ENCODE peak calls at places on chromosomes 11 and 22, in ten cellular contexts. One of them, this sample, is unnamed.

GRCh38 chr22:37749831-37750595 is 53.2 kb downstream of the TRIOBP start:
- DNase-seq in hypothalamus: no peak
- DNase-seq in Right ventricle myocardium inferior: peak; percentile 71
- DNase-seq in fibroblast of lung: peak; percentile 67
- DNase-seq in stimulated activated CD8-positive, alpha-beta memory T cell treated with anti-CD3 and anti-CD28 coated beads, Interleukin-4, amount 100 ng/mL, for 24 hours: no peak
- DNase-seq in germinal center: no peak
- DNase-seq in EH: peak; percentile 81
- DNase-seq in H7: no peak
- DNase-seq in GM23248: peak; percentile 86
- DNase-seq in iris pigment epithelial cell: peak; percentile 81
- DNase-seq in this sample: peak; percentile 65

GRCh38 chr22:46457502-46458488 is 79.6 kb downstream of the CELSR1 start:
- DNase-seq in hypothalamus: no peak
- DNase-seq in Right ventricle myocardium inferior: no peak
- DNase-seq in fibroblast of lung: no peak
- DNase-seq in stimulated activated CD8-positive, alpha-beta memory T cell treated with anti-CD3 and anti-CD28 coated beads, Interleukin-4, amount 100 ng/mL, for 24 hours: no peak
- DNase-seq in germinal center: no peak
- DNase-seq in EH: peak; percentile 93
- DNase-seq in H7: peak; percentile 46
- DNase-seq in GM23248: peak; percentile 60
- DNase-seq in iris pigment epithelial cell: peak; percentile 44
- DNase-seq in this sample: no peak

GRCh38 chr11:121274332-121274991 is 18.1 kb upstream of the SC5D start:
- DNase-seq in hypothalamus: no peak
- DNase-seq in Right ventricle myocardium inferior: no peak
- DNase-seq in fibroblast of lung: no peak
- DNase-seq in stimulated activated CD8-positive, alpha-beta memory T cell treated with anti-CD3 and anti-CD28 coated beads, Interleukin-4, amount 100 ng/mL, for 24 hours: no peak
- DNase-seq in germinal center: no peak
- DNase-seq in EH: no peak
- DNase-seq in H7: no peak
- DNase-seq in GM23248: no peak
- DNase-seq in iris pigment epithelial cell: no peak
- DNase-seq in this sample: no peak

GRCh38 chr11:47078751-47079524 is 97.7 kb downstream of the ARFGAP2 start:
- DNase-seq in hypothalamus: no peak
- DNase-seq in Right ventricle myocardium inferior: no peak
- DNase-seq in fibroblast of lung: no peak
- DNase-seq in stimulated activated CD8-positive, alpha-beta memory T cell treated with anti-CD3 and anti-CD28 coated beads, Interleukin-4, amount 100 ng/mL, for 24 hours: no peak
- DNase-seq in germinal center: no peak
- DNase-seq in EH: peak; percentile 34
- DNase-seq in H7: no peak
- DNase-seq in GM23248: peak; percentile 11
- DNase-seq in iris pigment epithelial cell: peak; percentile 58
- DNase-seq in this sample: peak; percentile 20

GRCh38 chr11:109853156-109853776 is 239.9 kb upstream of the ZC3H12C start:
- DNase-seq in hypothalamus: no peak
- DNase-seq in Right ventricle myocardium inferior: no peak
- DNase-seq in fibroblast of lung: peak; percentile 91
- DNase-seq in stimulated activated CD8-positive, alpha-beta memory T cell treated with anti-CD3 and anti-CD28 coated beads, Interleukin-4, amount 100 ng/mL, for 24 hours: no peak
- DNase-seq in germinal center: peak; percentile 2
- DNase-seq in EH: peak; percentile 58
- DNase-seq in H7: no peak
- DNase-seq in GM23248: peak; percentile 76
- DNase-seq in iris pigment epithelial cell: peak; percentile 86
- DNase-seq in this sample: peak; percentile 68

GRCh38 chr22:27100789-27101188 is 443.4 kb downstream of the MIAT start:
- DNase-seq in hypothalamus: no peak
- DNase-seq in Right ventricle myocardium inferior: no peak
- DNase-seq in fibroblast of lung: no peak
- DNase-seq in stimulated activated CD8-positive, alpha-beta memory T cell treated with anti-CD3 and anti-CD28 coated beads, Interleukin-4, amount 100 ng/mL, for 24 hours: no peak
- DNase-seq in germinal center: no peak
- DNase-seq in EH: peak; percentile 64
- DNase-seq in H7: peak; percentile 84
- DNase-seq in GM23248: peak; percentile 69
- DNase-seq in iris pigment epithelial cell: peak; percentile 58
- DNase-seq in this sample: no peak

GRCh38 chr11:567036-567628 is 6.4 kb downstream of the RASSF7 start:
- DNase-seq in hypothalamus: no peak
- DNase-seq in Right ventricle myocardium inferior: no peak
- DNase-seq in fibroblast of lung: no peak
- DNase-seq in stimulated activated CD8-positive, alpha-beta memory T cell treated with anti-CD3 and anti-CD28 coated beads, Interleukin-4, amount 100 ng/mL, for 24 hours: no peak
- DNase-seq in germinal center: no peak
- DNase-seq in EH: no peak
- DNase-seq in H7: no peak
- DNase-seq in GM23248: no peak
- DNase-seq in iris pigment epithelial cell: no peak
- DNase-seq in this sample: no peak

GRCh38 chr22:49216579-49216978 is 611.1 kb downstream of the BRD1 start:
- DNase-seq in hypothalamus: no peak
- DNase-seq in Right ventricle myocardium inferior: peak; percentile 39
- DNase-seq in fibroblast of lung: no peak
- DNase-seq in stimulated activated CD8-positive, alpha-beta memory T cell treated with anti-CD3 and anti-CD28 coated beads, Interleukin-4, amount 100 ng/mL, for 24 hours: no peak
- DNase-seq in germinal center: no peak
- DNase-seq in EH: no peak
- DNase-seq in H7: no peak
- DNase-seq in GM23248: no peak
- DNase-seq in iris pigment epithelial cell: no peak
- DNase-seq in this sample: no peak

GRCh38 chr22:45290410-45290936 is 5.7 kb downstream of the UPK3A start:
- DNase-seq in hypothalamus: no peak
- DNase-seq in Right ventricle myocardium inferior: peak; percentile 59
- DNase-seq in fibroblast of lung: peak; percentile 64
- DNase-seq in stimulated activated CD8-positive, alpha-beta memory T cell treated with anti-CD3 and anti-CD28 coated beads, Interleukin-4, amount 100 ng/mL, for 24 hours: no peak
- DNase-seq in germinal center: no peak
- DNase-seq in EH: peak; percentile 90
- DNase-seq in H7: peak; percentile 63
- DNase-seq in GM23248: peak; percentile 88
- DNase-seq in iris pigment epithelial cell: peak; percentile 84
- DNase-seq in this sample: peak; percentile 84

GRCh38 chr11:26573896-26574295 is 1.8 kb upstream of the MUC15 start:
- DNase-seq in hypothalamus: no peak
- DNase-seq in Right ventricle myocardium inferior: no peak
- DNase-seq in fibroblast of lung: no peak
- DNase-seq in stimulated activated CD8-positive, alpha-beta memory T cell treated with anti-CD3 and anti-CD28 coated beads, Interleukin-4, amount 100 ng/mL, for 24 hours: no peak
- DNase-seq in germinal center: no peak
- DNase-seq in EH: no peak
- DNase-seq in H7: no peak
- DNase-seq in GM23248: no peak
- DNase-seq in iris pigment epithelial cell: no peak
- DNase-seq in this sample: no peak

GRCh38 chr11:69435161-69435990 is 46.1 kb upstream of the LINC01488 start:
- DNase-seq in hypothalamus: no peak
- DNase-seq in Right ventricle myocardium inferior: no peak
- DNase-seq in fibroblast of lung: no peak
- DNase-seq in stimulated activated CD8-positive, alpha-beta memory T cell treated with anti-CD3 and anti-CD28 coated beads, Interleukin-4, amount 100 ng/mL, for 24 hours: no peak
- DNase-seq in germinal center: no peak
- DNase-seq in EH: peak; percentile 52
- DNase-seq in H7: peak; percentile 74
- DNase-seq in GM23248: no peak
- DNase-seq in iris pigment epithelial cell: no peak
- DNase-seq in this sample: peak; percentile 38

GRCh38 chr11:102346456-102346747 is 612 bp upstream of the BIRC2 start:
- DNase-seq in hypothalamus: no peak
- DNase-seq in Right ventricle myocardium inferior: no peak
- DNase-seq in fibroblast of lung: no peak
- DNase-seq in stimulated activated CD8-positive, alpha-beta memory T cell treated with anti-CD3 and anti-CD28 coated beads, Interleukin-4, amount 100 ng/mL, for 24 hours: no peak
- DNase-seq in germinal center: no peak
- DNase-seq in EH: no peak
- DNase-seq in H7: no peak
- DNase-seq in GM23248: no peak
- DNase-seq in iris pigment epithelial cell: peak; percentile 62
- DNase-seq in this sample: no peak

GRCh38 chr22:22069450-22070370 is 87.1 kb upstream of the TOP3B start:
- DNase-seq in hypothalamus: no peak
- DNase-seq in Right ventricle myocardium inferior: no peak
- DNase-seq in fibroblast of lung: no peak
- DNase-seq in stimulated activated CD8-positive, alpha-beta memory T cell treated with anti-CD3 and anti-CD28 coated beads, Interleukin-4, amount 100 ng/mL, for 24 hours: no peak
- DNase-seq in germinal center: no peak
- DNase-seq in EH: no peak
- DNase-seq in H7: no peak
- DNase-seq in GM23248: no peak
- DNase-seq in iris pigment epithelial cell: no peak
- DNase-seq in this sample: no peak

GRCh38 chr11:106503901-106504300 is 426.4 kb downstream of the AASDHPPT start:
- DNase-seq in hypothalamus: no peak
- DNase-seq in Right ventricle myocardium inferior: no peak
- DNase-seq in fibroblast of lung: no peak
- DNase-seq in stimulated activated CD8-positive, alpha-beta memory T cell treated with anti-CD3 and anti-CD28 coated beads, Interleukin-4, amount 100 ng/mL, for 24 hours: no peak
- DNase-seq in germinal center: no peak
- DNase-seq in EH: no peak
- DNase-seq in H7: no peak
- DNase-seq in GM23248: no peak
- DNase-seq in iris pigment epithelial cell: peak; percentile 45
- DNase-seq in this sample: no peak

GRCh38 chr11:100543386-100543785 is 143.7 kb upstream of the ARHGAP42 start:
- DNase-seq in hypothalamus: no peak
- DNase-seq in Right ventricle myocardium inferior: no peak
- DNase-seq in fibroblast of lung: no peak
- DNase-seq in stimulated activated CD8-positive, alpha-beta memory T cell treated with anti-CD3 and anti-CD28 coated beads, Interleukin-4, amount 100 ng/mL, for 24 hours: no peak
- DNase-seq in germinal center: no peak
- DNase-seq in EH: no peak
- DNase-seq in H7: no peak
- DNase-seq in GM23248: no peak
- DNase-seq in iris pigment epithelial cell: no peak
- DNase-seq in this sample: no peak

GRCh38 chr11:83681045-83681781 is 395.0 kb upstream of the CCDC90B start:
- DNase-seq in hypothalamus: no peak
- DNase-seq in Right ventricle myocardium inferior: no peak
- DNase-seq in fibroblast of lung: no peak
- DNase-seq in stimulated activated CD8-positive, alpha-beta memory T cell treated with anti-CD3 and anti-CD28 coated beads, Interleukin-4, amount 100 ng/mL, for 24 hours: no peak
- DNase-seq in germinal center: peak; percentile 10
- DNase-seq in EH: no peak
- DNase-seq in H7: no peak
- DNase-seq in GM23248: peak; percentile 58
- DNase-seq in iris pigment epithelial cell: no peak
- DNase-seq in this sample: no peak

GRCh38 chr22:22558972-22559603 is at the start of gene PRAME:
- DNase-seq in hypothalamus: peak; percentile 8
- DNase-seq in Right ventricle myocardium inferior: peak; percentile 69
- DNase-seq in fibroblast of lung: peak; percentile 22
- DNase-seq in stimulated activated CD8-positive, alpha-beta memory T cell treated with anti-CD3 and anti-CD28 coated beads, Interleukin-4, amount 100 ng/mL, for 24 hours: peak; percentile 72
- DNase-seq in germinal center: peak; percentile 88
- DNase-seq in EH: peak; percentile 29
- DNase-seq in H7: peak; percentile 89
- DNase-seq in GM23248: peak; percentile 61
- DNase-seq in iris pigment epithelial cell: peak; percentile 55
- DNase-seq in this sample: no peak

GRCh38 chr11:12529793-12530192 is 144.4 kb upstream of the TEAD1 start:
- DNase-seq in hypothalamus: no peak
- DNase-seq in Right ventricle myocardium inferior: no peak
- DNase-seq in fibroblast of lung: peak; percentile 72
- DNase-seq in stimulated activated CD8-positive, alpha-beta memory T cell treated with anti-CD3 and anti-CD28 coated beads, Interleukin-4, amount 100 ng/mL, for 24 hours: no peak
- DNase-seq in germinal center: no peak
- DNase-seq in EH: peak; percentile 42
- DNase-seq in H7: no peak
- DNase-seq in GM23248: peak; percentile 54
- DNase-seq in iris pigment epithelial cell: peak; percentile 53
- DNase-seq in this sample: peak; percentile 59

GRCh38 chr11:58933661-58934060 is 5.6 kb upstream of the GLYATL1 start:
- DNase-seq in hypothalamus: no peak
- DNase-seq in Right ventricle myocardium inferior: no peak
- DNase-seq in fibroblast of lung: no peak
- DNase-seq in stimulated activated CD8-positive, alpha-beta memory T cell treated with anti-CD3 and anti-CD28 coated beads, Interleukin-4, amount 100 ng/mL, for 24 hours: no peak
- DNase-seq in germinal center: no peak
- DNase-seq in EH: no peak
- DNase-seq in H7: no peak
- DNase-seq in GM23248: no peak
- DNase-seq in iris pigment epithelial cell: no peak
- DNase-seq in this sample: no peak

GRCh38 chr11:119446434-119446833 is 23.5 kb upstream of the THY1 start:
- DNase-seq in hypothalamus: no peak
- DNase-seq in Right ventricle myocardium inferior: no peak
- DNase-seq in fibroblast of lung: no peak
- DNase-seq in stimulated activated CD8-positive, alpha-beta memory T cell treated with anti-CD3 and anti-CD28 coated beads, Interleukin-4, amount 100 ng/mL, for 24 hours: no peak
- DNase-seq in germinal center: no peak
- DNase-seq in EH: peak; percentile 19
- DNase-seq in H7: no peak
- DNase-seq in GM23248: no peak
- DNase-seq in iris pigment epithelial cell: no peak
- DNase-seq in this sample: no peak

GRCh38 chr11:120210651-120211521 is at the start of gene OAF:
- DNase-seq in hypothalamus: peak; percentile 45
- DNase-seq in Right ventricle myocardium inferior: peak; percentile 89
- DNase-seq in fibroblast of lung: peak; percentile 90
- DNase-seq in stimulated activated CD8-positive, alpha-beta memory T cell treated with anti-CD3 and anti-CD28 coated beads, Interleukin-4, amount 100 ng/mL, for 24 hours: peak; percentile 47
- DNase-seq in germinal center: peak; percentile 79
- DNase-seq in EH: peak; percentile 90
- DNase-seq in H7: peak; percentile 96
- DNase-seq in GM23248: peak; percentile 90
- DNase-seq in iris pigment epithelial cell: peak; percentile 85
- DNase-seq in this sample: peak; percentile 78

GRCh38 chr22:33129621-33130020 is 71.4 kb upstream of the SYN3 start:
- DNase-seq in hypothalamus: no peak
- DNase-seq in Right ventricle myocardium inferior: no peak
- DNase-seq in fibroblast of lung: no peak
- DNase-seq in stimulated activated CD8-positive, alpha-beta memory T cell treated with anti-CD3 and anti-CD28 coated beads, Interleukin-4, amount 100 ng/mL, for 24 hours: no peak
- DNase-seq in germinal center: no peak
- DNase-seq in EH: no peak
- DNase-seq in H7: no peak
- DNase-seq in GM23248: no peak
- DNase-seq in iris pigment epithelial cell: no peak
- DNase-seq in this sample: no peak

GRCh38 chr11:98455500-98456186 is 565.1 kb upstream of the CNTN5 start:
- DNase-seq in hypothalamus: no peak
- DNase-seq in Right ventricle myocardium inferior: peak; percentile 22
- DNase-seq in fibroblast of lung: no peak
- DNase-seq in stimulated activated CD8-positive, alpha-beta memory T cell treated with anti-CD3 and anti-CD28 coated beads, Interleukin-4, amount 100 ng/mL, for 24 hours: no peak
- DNase-seq in germinal center: no peak
- DNase-seq in EH: no peak
- DNase-seq in H7: peak; percentile 41
- DNase-seq in GM23248: no peak
- DNase-seq in iris pigment epithelial cell: no peak
- DNase-seq in this sample: no peak

GRCh38 chr22:36887164-36887563 is 26.3 kb upstream of the CSF2RB start:
- DNase-seq in hypothalamus: no peak
- DNase-seq in Right ventricle myocardium inferior: no peak
- DNase-seq in fibroblast of lung: no peak
- DNase-seq in stimulated activated CD8-positive, alpha-beta memory T cell treated with anti-CD3 and anti-CD28 coated beads, Interleukin-4, amount 100 ng/mL, for 24 hours: no peak
- DNase-seq in germinal center: no peak
- DNase-seq in EH: no peak
- DNase-seq in H7: no peak
- DNase-seq in GM23248: no peak
- DNase-seq in iris pigment epithelial cell: no peak
- DNase-seq in this sample: no peak

GRCh38 chr11:107928767-107929507 is 689 bp downstream of the RAB39A start:
- DNase-seq in hypothalamus: peak; percentile 45
- DNase-seq in Right ventricle myocardium inferior: no peak
- DNase-seq in fibroblast of lung: no peak
- DNase-seq in stimulated activated CD8-positive, alpha-beta memory T cell treated with anti-CD3 and anti-CD28 coated beads, Interleukin-4, amount 100 ng/mL, for 24 hours: no peak
- DNase-seq in germinal center: peak; percentile 63
- DNase-seq in EH: no peak
- DNase-seq in H7: peak; percentile 80
- DNase-seq in GM23248: no peak
- DNase-seq in iris pigment epithelial cell: no peak
- DNase-seq in this sample: no peak

GRCh38 chr22:39932918-39933649 is 27.1 kb upstream of the TMA7B start:
- DNase-seq in hypothalamus: no peak
- DNase-seq in Right ventricle myocardium inferior: no peak
- DNase-seq in fibroblast of lung: no peak
- DNase-seq in stimulated activated CD8-positive, alpha-beta memory T cell treated with anti-CD3 and anti-CD28 coated beads, Interleukin-4, amount 100 ng/mL, for 24 hours: peak; percentile 41
- DNase-seq in germinal center: peak; percentile 56
- DNase-seq in EH: peak; percentile 36
- DNase-seq in H7: peak; percentile 86
- DNase-seq in GM23248: peak; percentile 36
- DNase-seq in iris pigment epithelial cell: peak; percentile 27
- DNase-seq in this sample: no peak

GRCh38 chr22:20002098-20002497 is 14.5 kb downstream of the ARVCF start:
- DNase-seq in hypothalamus: no peak
- DNase-seq in Right ventricle myocardium inferior: no peak
- DNase-seq in fibroblast of lung: no peak
- DNase-seq in stimulated activated CD8-positive, alpha-beta memory T cell treated with anti-CD3 and anti-CD28 coated beads, Interleukin-4, amount 100 ng/mL, for 24 hours: no peak
- DNase-seq in germinal center: no peak
- DNase-seq in EH: no peak
- DNase-seq in H7: no peak
- DNase-seq in GM23248: no peak
- DNase-seq in iris pigment epithelial cell: no peak
- DNase-seq in this sample: no peak

GRCh38 chr11:119754199-119754598 is 25.2 kb upstream of the NECTIN1 start:
- DNase-seq in hypothalamus: no peak
- DNase-seq in Right ventricle myocardium inferior: no peak
- DNase-seq in fibroblast of lung: no peak
- DNase-seq in stimulated activated CD8-positive, alpha-beta memory T cell treated with anti-CD3 and anti-CD28 coated beads, Interleukin-4, amount 100 ng/mL, for 24 hours: no peak
- DNase-seq in germinal center: no peak
- DNase-seq in EH: no peak
- DNase-seq in H7: no peak
- DNase-seq in GM23248: peak; percentile 25
- DNase-seq in iris pigment epithelial cell: no peak
- DNase-seq in this sample: no peak

This sample was measured in fibroblast of gingiva.